ENCODE peak calls at places on chromosomes 2 and 18, in six cellular contexts. J is HepG2, R is K562, S is A549, P is GM12878, F is upper lobe of left lung. V is an unnamed sample. For H3K4me1, the result is how much of the 10 kb centered on the place peaks cover.

GRCh38 chr18:25099838-25100393 is 252.1 kb downstream of the ZNF521 start:
- ATAC-seq in J (no peak), R (no peak), S (no peak), P (no peak), F (no peak), V (no peak)

GRCh38 chr2:74031203-74031602 is 46.5 kb downstream of the TET3 start:
- ATAC-seq in J (no peak), R (no peak), S (no peak), P (no peak), F (no peak), V (no peak)

GRCh38 chr2:167981945-167982344 is 265.4 kb downstream of the STK39 start:
- ATAC-seq in J (no peak), R (no peak), S (no peak), P (no peak), F (no peak), V (no peak)

GRCh38 chr18:33440384-33441043 is at the start of gene CCDC178:
- ATAC-seq in J (peak), R (peak), S (peak), P (no peak), F (peak), V (peak)

GRCh38 chr2:168738057-168738456 is 64.4 kb upstream of the NOSTRIN start:
- ATAC-seq in J (no peak), R (no peak), S (no peak), P (no peak), F (no peak), V (no peak)

GRCh38 chr2:1546023-1546591 is 132.8 kb downstream of the TPO start:
- ATAC-seq in J (peak), R (peak), S (peak), P (no peak), F (no peak), V (no peak)

GRCh38 chr2:167965907-167966306 is 281.5 kb downstream of the STK39 start:
- ATAC-seq in J (no peak), R (no peak), S (no peak), P (no peak), F (no peak), V (no peak)

GRCh38 chr18:25979358-25979727 is 111.1 kb downstream of the SS18 start:
- ATAC-seq in J (no peak), R (no peak), S (no peak), P (no peak), F (no peak), V (no peak)

GRCh38 chr2:127208313-127208712 is 11.8 kb downstream of the CYP27C1 start:
- ATAC-seq in J (peak), R (no peak), S (no peak), P (no peak), F (no peak), V (no peak)

GRCh38 chr2:217086038-217086522 is 226.2 kb upstream of the TNP1 start:
- ATAC-seq in J (no peak), R (no peak), S (no peak), P (peak), F (no peak), V (no peak)

GRCh38 chr2:128745946-128746345 is 427.3 kb upstream of the HS6ST1 start:
- ATAC-seq in J (no peak), R (no peak), S (no peak), P (no peak), F (no peak), V (no peak)

GRCh38 chr2:168028377-168028776 is 219.0 kb downstream of the STK39 start:
- ATAC-seq in J (peak), R (no peak), S (no peak), P (no peak), F (no peak), V (no peak)

GRCh38 chr2:172330060-172330671 is 97.2 kb upstream of the ITGA6 start:
- ATAC-seq in J (peak), R (no peak), S (no peak), P (no peak), F (peak), V (peak)

GRCh38 chr2:42810971-42811865 is 18.8 kb upstream of the HAAO start:
- ATAC-seq in J (peak), R (no peak), S (no peak), P (peak), F (peak), V (peak)

GRCh38 chr18:44823782-44824181 is 143.1 kb downstream of the SETBP1 start:
- ATAC-seq in J (no peak), R (no peak), S (no peak), P (peak), F (no peak), V (no peak)

GRCh38 chr2:179745615-179746263 is 115.7 kb downstream of the ZNF385B start:
- ATAC-seq in J (peak), R (no peak), S (no peak), P (no peak), F (no peak), V (no peak)

GRCh38 chr2:233400341-233400740 is 46.0 kb downstream of the DGKD start:
- ATAC-seq in J (peak), R (no peak), S (peak), P (no peak), F (peak), V (no peak)

GRCh38 chr2:232141591-232141990 is 180.1 kb downstream of the DIS3L2 start:
- ATAC-seq in J (no peak), R (no peak), S (no peak), P (no peak), F (no peak), V (no peak)

GRCh38 chr2:68762112-68762511 is 27.5 kb downstream of the ARHGAP25 start:
- ATAC-seq in J (no peak), R (no peak), S (no peak), P (no peak), F (no peak), V (no peak)
- H3K27ac ChIP-seq in J (no peak), R (peak), S (no peak), P (no peak), F (peak), V (no peak)

DNA sequence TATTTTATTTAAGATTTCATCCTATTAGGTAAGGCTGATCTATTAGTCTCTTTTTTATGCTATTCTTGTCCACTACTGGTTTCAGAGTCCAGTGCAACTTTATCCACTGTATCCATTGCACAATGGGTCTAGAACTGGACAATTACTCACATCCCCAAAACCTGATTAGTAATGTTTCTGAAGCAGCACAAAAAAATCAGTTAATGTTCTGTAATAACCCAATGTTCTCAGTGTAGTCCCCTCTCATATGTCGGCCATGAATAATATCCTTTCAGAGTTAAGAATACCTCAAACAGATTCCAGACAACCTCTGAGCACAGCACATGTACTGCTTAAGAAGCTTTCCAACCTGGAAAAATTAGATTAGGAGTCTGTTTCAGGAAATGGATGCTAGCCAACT is 29.7 kb downstream of the MGAT4A start:
- ATAC-seq in J (no peak), R (no peak), S (no peak), P (no peak), F (no peak), V (peak)
- H3K4me1 ChIP-seq in J (half or more), R (under half), S (under half), P (under half), F (under half), V (under half)

GRCh38 chr2:68060652-68061051 is 2.2 kb downstream of the C1D start:
- ATAC-seq in J (no peak), R (no peak), S (no peak), P (no peak), F (no peak), V (no peak)

GRCh38 chr2:68057658-68058396 is 5.0 kb downstream of the C1D start:
- ATAC-seq in J (no peak), R (no peak), S (no peak), P (peak), F (no peak), V (no peak)

GRCh38 chr2:68059769-68060525 is 2.9 kb downstream of the C1D start:
- ATAC-seq in J (no peak), R (no peak), S (no peak), P (no peak), F (no peak), V (no peak)

DNA sequence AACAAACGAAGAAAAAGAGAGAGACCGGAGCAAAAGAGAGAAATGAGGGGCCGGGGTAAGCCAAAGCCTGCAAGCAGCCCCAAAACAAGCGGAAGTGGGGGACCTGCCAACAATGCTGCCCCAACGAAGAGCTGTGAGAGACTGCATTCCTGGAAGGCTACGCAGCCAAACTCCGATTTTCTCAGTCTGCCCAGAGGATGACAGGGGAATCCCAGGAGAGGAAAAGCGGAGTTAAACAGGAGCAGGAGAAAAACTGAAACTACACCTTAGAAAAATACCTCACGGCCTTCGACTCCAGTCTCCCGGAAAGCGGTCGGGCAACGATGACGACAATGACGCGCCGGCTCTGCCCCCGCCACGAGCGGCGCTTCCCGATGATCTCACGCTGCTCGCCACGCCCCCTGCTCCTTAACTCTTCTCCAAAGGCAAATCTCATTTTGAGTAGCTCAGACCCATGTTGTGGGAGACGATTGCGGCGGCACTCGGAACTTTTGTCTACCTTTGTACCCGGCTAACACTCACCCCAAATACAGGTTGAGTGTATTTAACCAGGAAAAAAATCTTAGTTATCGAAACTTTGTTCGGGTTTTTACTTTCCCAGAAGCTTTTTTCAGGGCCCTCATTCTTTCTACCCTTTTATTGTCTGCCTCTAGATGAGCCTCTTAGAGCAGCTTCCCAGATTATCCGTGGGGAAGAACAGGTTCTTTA is at the start of gene C1D:
- ATAC-seq in J (peak), R (peak), S (peak), P (peak), F (peak), V (peak)
- TF ChIP-seq EP300 in J (peak), R (no peak), S (no peak), P (no peak), F (no peak), V (no peak)

GRCh38 chr2:25758348-25758747 is 85.0 kb upstream of the DTNB start:
- ATAC-seq in J (no peak), R (no peak), S (no peak), P (no peak), F (no peak), V (no peak)

GRCh38 chr2:25760319-25760718 is 86.9 kb upstream of the DTNB start:
- ATAC-seq in J (no peak), R (no peak), S (no peak), P (no peak), F (no peak), V (no peak)

GRCh38 chr2:25757906-25758305 is 84.5 kb upstream of the DTNB start:
- ATAC-seq in J (no peak), R (no peak), S (no peak), P (no peak), F (no peak), V (no peak)

DNA sequence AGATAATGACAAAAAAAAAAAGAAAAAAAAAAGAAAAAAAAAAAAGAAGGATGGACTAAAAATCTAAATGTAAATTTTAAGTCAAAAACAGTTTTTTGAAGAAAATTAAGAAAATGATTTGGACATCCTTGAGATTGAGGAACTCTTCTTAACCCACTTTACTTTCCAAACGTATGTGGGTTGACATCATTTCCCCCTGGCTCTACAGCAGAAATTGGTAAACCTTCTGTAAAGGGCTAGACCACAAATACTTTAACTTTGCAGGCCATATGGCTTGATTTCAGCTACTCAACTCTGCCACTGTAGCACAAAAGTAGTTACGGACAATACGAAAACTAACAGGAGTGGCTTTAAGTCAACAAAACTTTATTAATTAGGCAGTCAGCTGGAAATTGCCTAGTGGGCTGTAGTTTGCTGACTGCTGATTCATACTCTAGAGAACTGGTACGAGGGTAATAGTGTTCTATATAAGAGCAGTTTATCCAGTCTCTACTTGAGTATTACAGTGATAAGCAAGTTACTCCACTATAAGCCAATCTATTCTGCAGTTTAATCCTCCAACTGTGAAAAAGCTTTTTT is 83.2 kb upstream of the DTNB start:
- ATAC-seq in J (no peak), R (no peak), S (no peak), P (no peak), F (no peak), V (no peak)
- H3K27ac ChIP-seq in J (no peak), R (no peak), S (no peak), P (no peak), F (no peak), V (no peak)

GRCh38 chr18:9925795-9926194 is 12.0 kb downstream of the VAPA start:
- ATAC-seq in J (peak), R (peak), S (no peak), P (no peak), F (no peak), V (no peak)
- H3K4me1 ChIP-seq in J (half or more), R (under half), S (half or more), P (under half), F (half or more), V (under half)

GRCh38 chr2:54149623-54150501 is 34.4 kb downstream of the ACYP2 start:
- ATAC-seq in J (no peak), R (peak), S (no peak), P (no peak), F (no peak), V (no peak)

GRCh38 chr2:54143780-54144179 is 28.4 kb downstream of the ACYP2 start:
- ATAC-seq in J (peak), R (no peak), S (no peak), P (no peak), F (no peak), V (no peak)

DNA sequence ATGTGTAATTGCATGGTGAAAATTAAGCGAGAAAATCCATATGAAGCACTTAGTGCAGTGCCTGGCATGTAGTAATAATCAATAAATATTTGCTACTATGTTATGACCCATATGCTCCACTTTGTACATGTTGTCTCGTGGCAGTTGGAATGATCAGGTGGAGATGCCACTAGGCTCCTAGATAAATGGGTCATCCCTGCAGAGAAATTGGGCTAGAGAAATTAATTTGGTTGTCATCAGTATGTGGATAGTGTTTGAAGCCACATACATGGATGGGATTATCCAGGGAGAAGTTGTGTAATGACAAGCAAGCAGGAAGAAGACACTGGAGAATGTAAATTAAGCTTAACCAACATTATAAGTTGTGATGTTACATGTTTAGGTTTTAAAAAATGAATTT is 33.0 kb downstream of the ACYP2 start:
- ATAC-seq in J (no peak), R (no peak), S (no peak), P (no peak), F (no peak), V (no peak)
- TF ChIP-seq EP300 in J (no peak), R (no peak), S (no peak), P (no peak), F (no peak), V (no peak)